ENCODE peak calls at places on chromosomes 1 and 21, in five cellular contexts. One of them, this sample, is unnamed.

GRCh38 chr1:223802602-223803001 is 43.1 kb downstream of the TP53BP2 start:
- DNase-seq in kidney: no peak
- DNase-seq in GM06990: no peak
- DNase-seq in fibroblast of mammary gland: no peak
- DNase-seq in adrenal gland: no peak
- DNase-seq in this sample: no peak

GRCh38 chr1:67053785-67054759 is at the start of gene SLC35D1:
- DNase-seq in kidney: peak
- DNase-seq in GM06990: peak
- DNase-seq in fibroblast of mammary gland: peak
- DNase-seq in adrenal gland: peak
- DNase-seq in this sample: no peak

GRCh38 chr1:106515375-106515774 is 541.1 kb upstream of the PRMT6 start:
- DNase-seq in kidney: no peak
- DNase-seq in GM06990: no peak
- DNase-seq in fibroblast of mammary gland: no peak
- DNase-seq in adrenal gland: no peak
- DNase-seq in this sample: no peak

GRCh38 chr21:31732538-31732864 is 583 bp upstream of the SCAF4 start:
- DNase-seq in kidney: no peak
- DNase-seq in GM06990: peak
- DNase-seq in fibroblast of mammary gland: no peak
- DNase-seq in adrenal gland: no peak
- DNase-seq in this sample: peak

GRCh38 chr1:27659497-27660299 is 12.3 kb downstream of the IFI6 start:
- DNase-seq in kidney: peak
- DNase-seq in GM06990: peak
- DNase-seq in fibroblast of mammary gland: peak
- DNase-seq in adrenal gland: peak
- DNase-seq in this sample: no peak

GRCh38 chr1:31746687-31747086 is 17.5 kb downstream of the ADGRB2 start:
- DNase-seq in kidney: peak
- DNase-seq in GM06990: no peak
- DNase-seq in fibroblast of mammary gland: no peak
- DNase-seq in adrenal gland: no peak
- DNase-seq in this sample: no peak

GRCh38 chr1:12595839-12596821 is 21.9 kb downstream of the DHRS3 start:
- DNase-seq in kidney: peak
- DNase-seq in GM06990: no peak
- DNase-seq in fibroblast of mammary gland: peak
- DNase-seq in adrenal gland: peak
- DNase-seq in this sample: peak

GRCh38 chr1:30888391-30888790 is 20.2 kb downstream of the SDC3 start:
- DNase-seq in kidney: peak
- DNase-seq in GM06990: no peak
- DNase-seq in fibroblast of mammary gland: peak
- DNase-seq in adrenal gland: peak
- DNase-seq in this sample: peak

GRCh38 chr1:91727763-91728162 is 158.2 kb downstream of the TGFBR3 start:
- DNase-seq in kidney: no peak
- DNase-seq in GM06990: no peak
- DNase-seq in fibroblast of mammary gland: peak
- DNase-seq in adrenal gland: no peak
- DNase-seq in this sample: no peak

GRCh38 chr21:34890724-34891609 is 158.1 kb downstream of the RUNX1 start:
- DNase-seq in kidney: peak
- DNase-seq in GM06990: no peak
- DNase-seq in fibroblast of mammary gland: no peak
- DNase-seq in adrenal gland: no peak
- DNase-seq in this sample: no peak

GRCh38 chr21:33428669-33429068 is 25.5 kb downstream of the IFNGR2 start:
- DNase-seq in kidney: no peak
- DNase-seq in GM06990: no peak
- DNase-seq in fibroblast of mammary gland: peak
- DNase-seq in adrenal gland: no peak
- DNase-seq in this sample: no peak

GRCh38 chr21:44024895-44025353 is 12.8 kb downstream of the TRAPPC10 start:
- DNase-seq in kidney: no peak
- DNase-seq in GM06990: no peak
- DNase-seq in fibroblast of mammary gland: peak
- DNase-seq in adrenal gland: peak
- DNase-seq in this sample: no peak

GRCh38 chr1:241310451-241310850 is 46.6 kb downstream of the RGS7 start:
- DNase-seq in kidney: no peak
- DNase-seq in GM06990: no peak
- DNase-seq in fibroblast of mammary gland: peak
- DNase-seq in adrenal gland: no peak
- DNase-seq in this sample: no peak

GRCh38 chr1:15201849-15202551 is 45.0 kb upstream of the FHAD1 start:
- DNase-seq in kidney: no peak
- DNase-seq in GM06990: no peak
- DNase-seq in fibroblast of mammary gland: no peak
- DNase-seq in adrenal gland: no peak
- DNase-seq in this sample: no peak

GRCh38 chr1:8360493-8361197 is 42.7 kb downstream of the SLC45A1 start:
- DNase-seq in kidney: peak
- DNase-seq in GM06990: no peak
- DNase-seq in fibroblast of mammary gland: no peak
- DNase-seq in adrenal gland: no peak
- DNase-seq in this sample: no peak

GRCh38 chr1:201731592-201731991 is 97.4 kb upstream of the IPO9 start:
- DNase-seq in kidney: no peak
- DNase-seq in GM06990: no peak
- DNase-seq in fibroblast of mammary gland: no peak
- DNase-seq in adrenal gland: no peak
- DNase-seq in this sample: no peak

GRCh38 chr1:225926551-225927113 is 2.6 kb upstream of the PYCR2 start:
- DNase-seq in kidney: no peak
- DNase-seq in GM06990: no peak
- DNase-seq in fibroblast of mammary gland: no peak
- DNase-seq in adrenal gland: no peak
- DNase-seq in this sample: no peak

GRCh38 chr21:16040601-16041000 is 310.8 kb downstream of the USP25 start:
- DNase-seq in kidney: no peak
- DNase-seq in GM06990: no peak
- DNase-seq in fibroblast of mammary gland: peak
- DNase-seq in adrenal gland: no peak
- DNase-seq in this sample: no peak

GRCh38 chr1:203476223-203476622 is 617 bp downstream of the PRELP start:
- DNase-seq in kidney: peak
- DNase-seq in GM06990: no peak
- DNase-seq in fibroblast of mammary gland: no peak
- DNase-seq in adrenal gland: no peak
- DNase-seq in this sample: no peak

GRCh38 chr1:247110627-247111258 is 6.6 kb upstream of the ZNF669 start:
- DNase-seq in kidney: no peak
- DNase-seq in GM06990: no peak
- DNase-seq in fibroblast of mammary gland: peak
- DNase-seq in adrenal gland: no peak
- DNase-seq in this sample: peak

GRCh38 chr1:234544094-234544579 is 65.2 kb upstream of the TARBP1 start:
- DNase-seq in kidney: no peak
- DNase-seq in GM06990: no peak
- DNase-seq in fibroblast of mammary gland: peak
- DNase-seq in adrenal gland: peak
- DNase-seq in this sample: peak

GRCh38 chr1:31793586-31794285 is 22.1 kb downstream of the SPOCD1 start:
- DNase-seq in kidney: peak
- DNase-seq in GM06990: no peak
- DNase-seq in fibroblast of mammary gland: no peak
- DNase-seq in adrenal gland: no peak
- DNase-seq in this sample: no peak

GRCh38 chr1:119055568-119055967 is 67.4 kb upstream of the TBX15 start:
- DNase-seq in kidney: no peak
- DNase-seq in GM06990: no peak
- DNase-seq in fibroblast of mammary gland: no peak
- DNase-seq in adrenal gland: no peak
- DNase-seq in this sample: no peak

GRCh38 chr1:165215676-165216075 is 140.8 kb downstream of the LMX1A start:
- DNase-seq in kidney: no peak
- DNase-seq in GM06990: no peak
- DNase-seq in fibroblast of mammary gland: no peak
- DNase-seq in adrenal gland: no peak
- DNase-seq in this sample: no peak

GRCh38 chr1:23909412-23909811 is 3.8 kb downstream of the CNR2 start:
- DNase-seq in kidney: no peak
- DNase-seq in GM06990: peak
- DNase-seq in fibroblast of mammary gland: no peak
- DNase-seq in adrenal gland: no peak
- DNase-seq in this sample: no peak

GRCh38 chr1:2555634-2556276 is 416 bp upstream of the TNFRSF14 start:
- DNase-seq in kidney: peak
- DNase-seq in GM06990: peak
- DNase-seq in fibroblast of mammary gland: peak
- DNase-seq in adrenal gland: peak
- DNase-seq in this sample: peak
- TF ChIP-seq CTCF in kidney: no peak
- TF ChIP-seq CTCF in GM06990: no peak
- TF ChIP-seq CTCF in fibroblast of mammary gland: no peak
- TF ChIP-seq CTCF in adrenal gland: no peak
- TF ChIP-seq CTCF in this sample: no peak

GRCh38 chr1:998905-999796 is 746 bp downstream of the HES4 start:
- DNase-seq in kidney: peak
- DNase-seq in GM06990: no peak
- DNase-seq in fibroblast of mammary gland: peak
- DNase-seq in adrenal gland: no peak
- DNase-seq in this sample: no peak

GRCh38 chr1:997728-998050 is 2.2 kb downstream of the HES4 start:
- DNase-seq in kidney: peak
- DNase-seq in GM06990: no peak
- DNase-seq in fibroblast of mammary gland: no peak
- DNase-seq in adrenal gland: no peak
- DNase-seq in this sample: no peak

GRCh38 chr1:998051-998821 is 1.7 kb downstream of the HES4 start:
- DNase-seq in kidney: peak
- DNase-seq in GM06990: no peak
- DNase-seq in fibroblast of mammary gland: no peak
- DNase-seq in adrenal gland: no peak
- DNase-seq in this sample: no peak

GRCh38 chr1:995665-996633 is 3.9 kb downstream of the HES4 start:
- DNase-seq in kidney: peak
- DNase-seq in GM06990: no peak
- DNase-seq in fibroblast of mammary gland: no peak
- DNase-seq in adrenal gland: no peak
- DNase-seq in this sample: no peak

GRCh38 chr1:996851-997727 is 2.8 kb downstream of the HES4 start:
- DNase-seq in kidney: peak
- DNase-seq in GM06990: no peak
- DNase-seq in fibroblast of mammary gland: no peak
- DNase-seq in adrenal gland: no peak
- DNase-seq in this sample: no peak
- H3K4me3 ChIP-seq in kidney: no peak
- H3K4me3 ChIP-seq in GM06990: no peak
- H3K4me3 ChIP-seq in fibroblast of mammary gland: no peak
- H3K4me3 ChIP-seq in adrenal gland: no peak
- H3K4me3 ChIP-seq in this sample: no peak

GRCh38 chr1:230922620-230923019 is 54.3 kb upstream of the C1orf198 start:
- DNase-seq in kidney: no peak
- DNase-seq in GM06990: no peak
- DNase-seq in fibroblast of mammary gland: peak
- DNase-seq in adrenal gland: no peak
- DNase-seq in this sample: no peak
- TF ChIP-seq CTCF in kidney: no peak
- TF ChIP-seq CTCF in GM06990: no peak
- TF ChIP-seq CTCF in fibroblast of mammary gland: no peak
- TF ChIP-seq CTCF in adrenal gland: no peak
- TF ChIP-seq CTCF in this sample: no peak

GRCh38 chr1:208254376-208254775 is 10.2 kb upstream of the PLXNA2 start:
- DNase-seq in kidney: no peak
- DNase-seq in GM06990: no peak
- DNase-seq in fibroblast of mammary gland: peak
- DNase-seq in adrenal gland: no peak
- DNase-seq in this sample: no peak
- H3K4me3 ChIP-seq in kidney: no peak
- H3K4me3 ChIP-seq in GM06990: no peak
- H3K4me3 ChIP-seq in fibroblast of mammary gland: no peak
- H3K4me3 ChIP-seq in adrenal gland: no peak
- H3K4me3 ChIP-seq in this sample: no peak

GRCh38 chr21:28235169-28235892 is 757.3 kb downstream of the LTN1 start:
- DNase-seq in kidney: no peak
- DNase-seq in GM06990: no peak
- DNase-seq in fibroblast of mammary gland: no peak
- DNase-seq in adrenal gland: peak
- DNase-seq in this sample: no peak
- TF ChIP-seq CTCF in kidney: no peak
- TF ChIP-seq CTCF in GM06990: no peak
- TF ChIP-seq CTCF in fibroblast of mammary gland: peak
- TF ChIP-seq CTCF in adrenal gland: no peak
- TF ChIP-seq CTCF in this sample: peak

DNA sequence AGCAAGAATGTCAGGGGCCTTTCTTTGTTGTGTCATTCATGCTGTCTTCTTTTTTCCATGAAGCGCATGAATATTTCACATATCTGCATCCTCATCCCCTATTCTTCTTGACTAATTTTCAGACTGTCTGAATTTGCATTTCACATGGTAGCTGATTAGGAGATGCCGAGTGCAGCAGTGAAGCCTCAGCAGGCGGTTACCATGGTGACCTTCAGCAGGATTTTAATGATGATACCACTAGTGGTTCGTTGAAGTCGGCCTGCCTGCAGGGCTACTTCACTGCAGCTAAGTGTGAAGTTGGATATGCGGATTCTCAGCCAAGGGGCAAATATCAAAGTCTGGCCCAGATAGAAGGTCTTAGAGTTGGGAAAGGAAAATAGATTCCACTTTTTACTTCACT is 141.9 kb downstream of the NEK7 start:
- DNase-seq in kidney: no peak
- DNase-seq in GM06990: no peak
- DNase-seq in fibroblast of mammary gland: no peak
- DNase-seq in adrenal gland: no peak
- DNase-seq in this sample: no peak
- H3K4me3 ChIP-seq in kidney: no peak
- H3K4me3 ChIP-seq in GM06990: no peak
- H3K4me3 ChIP-seq in fibroblast of mammary gland: no peak
- H3K4me3 ChIP-seq in adrenal gland: no peak
- H3K4me3 ChIP-seq in this sample: no peak

DNA sequence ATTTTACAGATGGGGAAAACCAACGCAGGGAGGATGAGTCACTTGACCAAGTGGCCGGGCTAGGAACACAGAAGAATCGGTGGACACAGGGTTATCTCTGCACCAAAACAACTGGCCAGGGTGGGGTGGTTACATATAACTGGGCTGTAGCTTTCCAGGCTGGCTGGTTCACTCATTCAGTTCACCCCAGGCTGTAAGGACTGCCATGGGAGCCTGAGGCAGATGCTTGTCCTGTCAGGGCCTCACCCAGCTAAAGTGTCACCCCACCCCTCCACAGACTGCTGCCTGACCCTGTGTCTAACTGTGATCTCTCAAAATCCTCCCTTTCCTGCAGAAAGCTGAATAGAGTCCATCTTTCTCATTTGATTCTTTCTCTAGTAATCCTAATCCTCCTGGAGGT is 387.3 kb downstream of the RYR2 start:
- DNase-seq in kidney: no peak
- DNase-seq in GM06990: no peak
- DNase-seq in fibroblast of mammary gland: no peak
- DNase-seq in adrenal gland: no peak
- DNase-seq in this sample: no peak
- TF ChIP-seq CTCF in kidney: no peak
- TF ChIP-seq CTCF in GM06990: no peak
- TF ChIP-seq CTCF in fibroblast of mammary gland: no peak
- TF ChIP-seq CTCF in adrenal gland: no peak
- TF ChIP-seq CTCF in this sample: no peak